ENCODE peak calls at places on chromosomes 2 and 18, in ten cellular contexts. D is A549; S is MCF 10A; E is suprapubic skin; B is type B pancreatic cell; L is pancreas; T is fibroblast of mammary gland; N is endothelial cell; Z is CD4-positive, alpha-beta T cell; Q is fibroblast of pulmonary artery. I is an unnamed sample.

GRCh38 chr2:190965580-190966222 is 48.3 kb downstream of the STAT1 start:
- DNase-seq in D (no peak), S (no peak), E (no peak), B (no peak), L (no peak), T (no peak), N (no peak), Z (no peak), Q (no peak), I (no peak)

GRCh38 chr18:41881285-41881684 is 73.7 kb upstream of the PIK3C3 start:
- DNase-seq in D (no peak), S (peak), E (no peak), B (no peak), L (no peak), T (peak), N (no peak), Z (no peak), Q (peak), I (no peak)

GRCh38 chr2:73218298-73218697 is 4.3 kb downstream of the SMYD5 start:
- DNase-seq in D (no peak), S (peak), E (no peak), B (no peak), L (no peak), T (peak), N (no peak), Z (no peak), Q (peak), I (no peak)

GRCh38 chr2:11156396-11157075 is 1.3 kb downstream of the SLC66A3 start:
- DNase-seq in D (no peak), S (no peak), E (peak), B (no peak), L (peak), T (no peak), N (no peak), Z (no peak), Q (no peak), I (no peak)

GRCh38 chr2:73092146-73092783 is 20.5 kb downstream of the RAB11FIP5 start:
- DNase-seq in D (no peak), S (no peak), E (no peak), B (no peak), L (no peak), T (no peak), N (no peak), Z (no peak), Q (no peak), I (no peak)

GRCh38 chr2:15919716-15920444 is 20.5 kb upstream of the MYCN start:
- DNase-seq in D (no peak), S (peak), E (no peak), B (peak), L (no peak), T (no peak), N (no peak), Z (no peak), Q (no peak), I (no peak)

GRCh38 chr2:86049529-86049928 is 56.2 kb downstream of the POLR1A start:
- DNase-seq in D (no peak), S (no peak), E (peak), B (no peak), L (no peak), T (no peak), N (no peak), Z (no peak), Q (no peak), I (no peak)

GRCh38 chr2:71505086-71505769 is 51.9 kb downstream of the DYSF start:
- DNase-seq in D (no peak), S (no peak), E (no peak), B (no peak), L (no peak), T (no peak), N (no peak), Z (no peak), Q (peak), I (no peak)

GRCh38 chr2:78541451-78542267 is 483.8 kb upstream of the REG3G start:
- DNase-seq in D (peak), S (no peak), E (no peak), B (no peak), L (no peak), T (no peak), N (no peak), Z (no peak), Q (no peak), I (no peak)

GRCh38 chr2:37449686-37450392 is 105.4 kb downstream of the QPCT start:
- DNase-seq in D (no peak), S (no peak), E (no peak), B (no peak), L (no peak), T (no peak), N (no peak), Z (no peak), Q (peak), I (peak)

GRCh38 chr2:144409241-144409640 is 110.7 kb downstream of the ZEB2 start:
- DNase-seq in D (no peak), S (no peak), E (no peak), B (no peak), L (no peak), T (no peak), N (no peak), Z (no peak), Q (no peak), I (no peak)

GRCh38 chr18:9612215-9612830 is 2.0 kb downstream of the PPP4R1 start:
- DNase-seq in D (peak), S (peak), E (no peak), B (no peak), L (no peak), T (peak), N (no peak), Z (peak), Q (peak), I (peak)

GRCh38 chr2:229920011-229920781 is 1.6 kb downstream of the TRIP12 start:
- DNase-seq in D (no peak), S (no peak), E (no peak), B (no peak), L (no peak), T (peak), N (peak), Z (peak), Q (peak), I (no peak)

GRCh38 chr2:49146412-49146811 is 7.9 kb downstream of the FSHR start:
- DNase-seq in D (no peak), S (no peak), E (no peak), B (no peak), L (no peak), T (no peak), N (no peak), Z (no peak), Q (no peak), I (no peak)

GRCh38 chr18:3604260-3604625 is 154.3 kb downstream of the TGIF1 start:
- DNase-seq in D (no peak), S (no peak), E (no peak), B (no peak), L (no peak), T (no peak), N (no peak), Z (no peak), Q (no peak), I (no peak)

GRCh38 chr2:55048514-55048924 is 1.7 kb downstream of the RTN4 start:
- DNase-seq in D (peak), S (peak), E (no peak), B (no peak), L (no peak), T (peak), N (no peak), Z (no peak), Q (peak), I (peak)
- TF ChIP-seq CTCF in D (no peak), S (no peak), E (no peak), B (no peak), L (no peak), T (peak), N (no peak), Z (no peak), Q (peak), I (peak)

DNA sequence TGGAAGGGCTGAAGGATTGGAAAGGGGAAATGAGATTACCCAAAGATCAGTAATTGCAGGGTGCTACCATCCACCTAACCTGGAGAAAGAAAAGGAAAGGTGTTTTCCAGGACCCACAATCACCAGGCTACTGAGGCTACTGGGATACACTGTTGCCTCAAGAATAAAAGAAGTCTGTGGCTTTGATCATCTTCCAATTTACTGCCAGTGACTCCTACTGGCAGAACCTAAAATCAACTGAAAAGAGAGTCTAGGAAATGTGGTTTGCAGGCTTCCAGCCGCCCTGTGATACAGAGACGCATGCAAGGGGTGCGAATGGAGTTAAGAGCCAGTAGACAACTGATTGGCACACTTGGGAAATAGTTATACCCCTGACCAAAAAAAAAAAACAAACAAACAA is 16.6 kb upstream of the TTL start:
- DNase-seq in D (peak), S (peak), E (no peak), B (no peak), L (no peak), T (peak), N (no peak), Z (no peak), Q (peak), I (peak)
- TF ChIP-seq CTCF in D (no peak), S (no peak), E (no peak), B (peak), L (no peak), T (peak), N (no peak), Z (no peak), Q (peak), I (peak)

DNA sequence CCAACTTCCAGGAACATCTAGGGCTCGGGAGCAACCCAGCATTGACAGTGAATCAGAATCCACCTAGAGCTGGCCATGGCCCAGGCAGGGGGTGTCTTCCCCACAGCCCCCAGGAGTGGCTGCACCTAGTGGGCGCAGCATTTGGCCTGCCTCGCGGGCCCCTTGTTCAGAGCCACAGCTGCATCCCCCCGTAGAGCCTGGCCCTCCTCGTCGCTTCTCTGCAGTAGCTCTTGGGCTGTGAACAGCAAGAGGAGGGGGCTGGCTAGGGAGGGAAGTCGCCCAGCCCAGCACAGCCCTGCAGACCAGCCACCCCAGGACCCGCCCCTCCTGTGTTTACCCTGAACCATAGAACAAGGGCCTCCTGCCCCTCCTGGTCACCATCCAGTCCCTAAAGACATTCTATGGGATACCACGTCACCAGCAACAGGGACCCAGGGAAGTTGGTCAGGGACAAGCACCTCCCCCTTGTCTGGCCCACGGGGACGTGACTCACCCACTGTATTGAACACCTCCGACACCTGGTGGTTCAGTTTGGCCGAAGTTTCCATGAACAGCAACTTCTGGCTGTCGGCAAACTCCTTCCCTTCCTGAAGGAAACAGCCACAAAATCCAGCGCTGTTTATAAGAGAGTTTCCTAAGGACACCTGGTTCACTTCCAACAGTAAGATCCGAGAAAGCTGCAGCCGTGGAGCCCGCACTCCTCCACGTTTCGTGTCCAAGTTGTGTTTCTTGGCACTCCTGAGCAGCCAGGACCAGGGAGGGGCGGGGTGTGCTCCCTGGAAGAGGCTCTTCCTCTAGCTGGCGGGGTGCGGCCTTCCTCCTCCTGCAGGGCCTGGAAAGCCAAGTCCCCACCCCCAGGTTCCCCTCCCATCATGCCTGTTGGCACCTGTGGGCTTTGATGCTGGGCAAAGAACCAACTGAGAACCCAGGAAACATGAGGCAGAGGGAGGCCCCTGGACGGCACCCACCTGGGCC is 8.8 kb downstream of the PRLH start:
- DNase-seq in D (no peak), S (peak), E (no peak), B (no peak), L (no peak), T (peak), N (no peak), Z (no peak), Q (peak), I (no peak)
- TF ChIP-seq CTCF in D (no peak), S (no peak), E (no peak), B (no peak), L (no peak), T (no peak), N (no peak), Z (no peak), Q (peak), I (no peak)

DNA sequence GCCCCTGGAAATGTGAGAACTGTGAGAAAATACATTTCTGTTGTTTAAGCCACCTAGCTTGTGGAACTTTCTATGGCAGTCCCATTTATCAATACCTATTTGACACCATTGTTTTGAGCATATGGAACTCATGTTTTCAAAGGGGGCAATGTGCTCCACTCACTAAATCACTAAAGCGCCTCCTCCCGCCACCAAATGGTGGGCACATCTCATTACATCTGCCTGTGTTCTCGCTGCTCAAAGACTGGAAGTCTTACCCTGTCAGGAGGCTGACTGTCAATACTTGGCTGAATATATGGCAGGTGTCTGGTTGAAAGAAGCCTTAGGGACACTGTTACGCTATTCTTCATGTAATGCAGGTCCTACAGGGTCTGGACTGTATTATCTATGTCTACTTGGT is 767.7 kb downstream of the TSN start:
- DNase-seq in D (no peak), S (no peak), E (no peak), B (no peak), L (no peak), T (no peak), N (no peak), Z (no peak), Q (no peak), I (no peak)
- TF ChIP-seq CTCF in D (no peak), S (no peak), E (no peak), B (no peak), L (no peak), T (no peak), N (no peak), Z (no peak), Q (no peak), I (no peak)

DNA sequence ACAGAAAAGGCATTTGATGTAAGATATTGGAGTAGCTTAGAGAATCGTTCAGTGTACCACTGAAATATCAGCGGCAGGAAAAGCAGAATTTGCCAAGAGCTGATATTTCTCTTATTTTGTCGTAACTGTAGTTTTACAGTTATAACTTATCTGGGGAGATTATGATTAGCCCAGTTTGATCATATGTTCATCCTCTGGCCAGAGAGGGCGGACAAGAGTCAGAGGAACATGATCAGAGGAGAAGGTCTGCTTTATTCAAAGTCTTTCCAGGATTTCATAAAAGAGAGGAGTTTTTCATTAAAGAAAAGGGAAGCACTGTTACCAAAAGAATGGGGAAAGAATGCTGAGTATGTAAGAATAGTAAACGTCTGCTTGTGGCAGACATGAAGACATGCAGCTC is 1655.6 kb downstream of the DPP10 start:
- DNase-seq in D (no peak), S (no peak), E (no peak), B (no peak), L (no peak), T (no peak), N (no peak), Z (no peak), Q (no peak), I (no peak)
- TF ChIP-seq CTCF in D (no peak), S (no peak), E (no peak), B (peak), L (no peak), T (no peak), N (no peak), Z (no peak), Q (no peak), I (no peak)